ENCODE peak calls at places on chromosomes 12 and 14, in eight cellular contexts. One of them, this sample, is unnamed.

GRCh38 chr14:22650960-22651521 is 6.9 kb upstream of the OR6J1 start:
- DNase-seq in neural crest cell: no peak
- DNase-seq in CD4-positive, alpha-beta memory T cell: no peak
- DNase-seq in stromal cell of bone marrow: no peak
- DNase-seq in naive thymus-derived CD4-positive, alpha-beta T cell: no peak
- DNase-seq in stimulated activated naive CD8-positive, alpha-beta T cell treated with anti-CD3 and anti-CD28 coated beads, Interleukin-15, amount 100 ng/mL, for 72 hours: peak; percentile 43
- DNase-seq in astrocyte of the spinal cord: peak; percentile 55
- DNase-seq in endothelial cell: no peak
- DNase-seq in this sample: peak; percentile 45

GRCh38 chr14:95452176-95452889 is 64.1 kb downstream of the SYNE3 start:
- DNase-seq in neural crest cell: no peak
- DNase-seq in stromal cell of bone marrow: no peak
- DNase-seq in astrocyte of the spinal cord: no peak
- DNase-seq in stimulated activated naive CD8-positive, alpha-beta T cell treated with anti-CD3 and anti-CD28 coated beads, Interleukin-15, amount 100 ng/mL, for 72 hours: no peak
- DNase-seq in CD4-positive, alpha-beta memory T cell: no peak
- DNase-seq in endothelial cell: peak; percentile 48
- DNase-seq in naive thymus-derived CD4-positive, alpha-beta T cell: no peak
- DNase-seq in this sample: peak; percentile 41

GRCh38 chr14:52254086-52254485 is 13.4 kb upstream of the PTGDR start:
- DNase-seq in stromal cell of bone marrow: no peak
- DNase-seq in astrocyte of the spinal cord: no peak
- DNase-seq in CD4-positive, alpha-beta memory T cell: no peak
- DNase-seq in endothelial cell: no peak
- DNase-seq in naive thymus-derived CD4-positive, alpha-beta T cell: no peak
- DNase-seq in neural crest cell: no peak
- DNase-seq in stimulated activated naive CD8-positive, alpha-beta T cell treated with anti-CD3 and anti-CD28 coated beads, Interleukin-15, amount 100 ng/mL, for 72 hours: no peak
- DNase-seq in this sample: no peak

GRCh38 chr12:9667403-9667802 is 2.1 kb upstream of the CLEC2D start:
- DNase-seq in stromal cell of bone marrow: no peak
- DNase-seq in CD4-positive, alpha-beta memory T cell: no peak
- DNase-seq in astrocyte of the spinal cord: no peak
- DNase-seq in stimulated activated naive CD8-positive, alpha-beta T cell treated with anti-CD3 and anti-CD28 coated beads, Interleukin-15, amount 100 ng/mL, for 72 hours: no peak
- DNase-seq in neural crest cell: no peak
- DNase-seq in endothelial cell: no peak
- DNase-seq in naive thymus-derived CD4-positive, alpha-beta T cell: no peak
- DNase-seq in this sample: no peak

GRCh38 chr14:96095581-96096476 is 56.7 kb downstream of the C14orf132 start:
- DNase-seq in CD4-positive, alpha-beta memory T cell: no peak
- DNase-seq in stimulated activated naive CD8-positive, alpha-beta T cell treated with anti-CD3 and anti-CD28 coated beads, Interleukin-15, amount 100 ng/mL, for 72 hours: no peak
- DNase-seq in endothelial cell: no peak
- DNase-seq in naive thymus-derived CD4-positive, alpha-beta T cell: no peak
- DNase-seq in astrocyte of the spinal cord: peak; percentile 80
- DNase-seq in stromal cell of bone marrow: peak; percentile 51
- DNase-seq in neural crest cell: no peak
- DNase-seq in this sample: peak; percentile 87

GRCh38 chr12:96401061-96401871 is 1.0 kb upstream of the CDK17 start:
- DNase-seq in neural crest cell: no peak
- DNase-seq in stromal cell of bone marrow: peak; percentile 57
- DNase-seq in endothelial cell: peak; percentile 8
- DNase-seq in naive thymus-derived CD4-positive, alpha-beta T cell: peak; percentile 37
- DNase-seq in CD4-positive, alpha-beta memory T cell: peak; percentile 84
- DNase-seq in astrocyte of the spinal cord: peak; percentile 91
- DNase-seq in stimulated activated naive CD8-positive, alpha-beta T cell treated with anti-CD3 and anti-CD28 coated beads, Interleukin-15, amount 100 ng/mL, for 72 hours: peak; percentile 55
- DNase-seq in this sample: peak; percentile 34

GRCh38 chr12:51011960-51012359 is 14.2 kb downstream of the SLC11A2 start:
- DNase-seq in neural crest cell: no peak
- DNase-seq in naive thymus-derived CD4-positive, alpha-beta T cell: no peak
- DNase-seq in endothelial cell: no peak
- DNase-seq in stimulated activated naive CD8-positive, alpha-beta T cell treated with anti-CD3 and anti-CD28 coated beads, Interleukin-15, amount 100 ng/mL, for 72 hours: no peak
- DNase-seq in CD4-positive, alpha-beta memory T cell: no peak
- DNase-seq in stromal cell of bone marrow: no peak
- DNase-seq in astrocyte of the spinal cord: no peak
- DNase-seq in this sample: no peak

GRCh38 chr12:57735952-57736742 is 2.4 kb downstream of the AGAP2 start:
- DNase-seq in CD4-positive, alpha-beta memory T cell: no peak
- DNase-seq in stimulated activated naive CD8-positive, alpha-beta T cell treated with anti-CD3 and anti-CD28 coated beads, Interleukin-15, amount 100 ng/mL, for 72 hours: no peak
- DNase-seq in stromal cell of bone marrow: no peak
- DNase-seq in endothelial cell: peak; percentile 61
- DNase-seq in astrocyte of the spinal cord: no peak
- DNase-seq in naive thymus-derived CD4-positive, alpha-beta T cell: no peak
- DNase-seq in neural crest cell: peak; percentile 39
- DNase-seq in this sample: no peak

GRCh38 chr14:70640938-70641547 is 673 bp upstream of the TTC9 start:
- DNase-seq in stimulated activated naive CD8-positive, alpha-beta T cell treated with anti-CD3 and anti-CD28 coated beads, Interleukin-15, amount 100 ng/mL, for 72 hours: peak; percentile 59
- DNase-seq in neural crest cell: no peak
- DNase-seq in CD4-positive, alpha-beta memory T cell: peak; percentile 56
- DNase-seq in stromal cell of bone marrow: no peak
- DNase-seq in endothelial cell: peak; percentile 15
- DNase-seq in astrocyte of the spinal cord: peak; percentile 15
- DNase-seq in naive thymus-derived CD4-positive, alpha-beta T cell: peak; percentile 46
- DNase-seq in this sample: peak; percentile 36

GRCh38 chr12:12890492-12890814 is 909 bp upstream of the GPRC5A start:
- DNase-seq in CD4-positive, alpha-beta memory T cell: no peak
- DNase-seq in neural crest cell: no peak
- DNase-seq in stromal cell of bone marrow: no peak
- DNase-seq in stimulated activated naive CD8-positive, alpha-beta T cell treated with anti-CD3 and anti-CD28 coated beads, Interleukin-15, amount 100 ng/mL, for 72 hours: no peak
- DNase-seq in naive thymus-derived CD4-positive, alpha-beta T cell: no peak
- DNase-seq in endothelial cell: no peak
- DNase-seq in astrocyte of the spinal cord: no peak
- DNase-seq in this sample: no peak

GRCh38 chr12:50242751-50243191 is 40.5 kb downstream of the LIMA1 start:
- DNase-seq in astrocyte of the spinal cord: peak; percentile 68
- DNase-seq in stimulated activated naive CD8-positive, alpha-beta T cell treated with anti-CD3 and anti-CD28 coated beads, Interleukin-15, amount 100 ng/mL, for 72 hours: no peak
- DNase-seq in endothelial cell: no peak
- DNase-seq in naive thymus-derived CD4-positive, alpha-beta T cell: no peak
- DNase-seq in neural crest cell: no peak
- DNase-seq in stromal cell of bone marrow: no peak
- DNase-seq in CD4-positive, alpha-beta memory T cell: no peak
- DNase-seq in this sample: no peak

GRCh38 chr12:109287181-109287580 is 21.9 kb downstream of the FOXN4 start:
- DNase-seq in stromal cell of bone marrow: no peak
- DNase-seq in endothelial cell: no peak
- DNase-seq in CD4-positive, alpha-beta memory T cell: no peak
- DNase-seq in neural crest cell: no peak
- DNase-seq in astrocyte of the spinal cord: no peak
- DNase-seq in naive thymus-derived CD4-positive, alpha-beta T cell: no peak
- DNase-seq in stimulated activated naive CD8-positive, alpha-beta T cell treated with anti-CD3 and anti-CD28 coated beads, Interleukin-15, amount 100 ng/mL, for 72 hours: no peak
- DNase-seq in this sample: no peak

GRCh38 chr14:33556382-33557121 is 394.3 kb downstream of the EGLN3 start:
- DNase-seq in astrocyte of the spinal cord: peak; percentile 24
- DNase-seq in stimulated activated naive CD8-positive, alpha-beta T cell treated with anti-CD3 and anti-CD28 coated beads, Interleukin-15, amount 100 ng/mL, for 72 hours: no peak
- DNase-seq in neural crest cell: no peak
- DNase-seq in naive thymus-derived CD4-positive, alpha-beta T cell: no peak
- DNase-seq in CD4-positive, alpha-beta memory T cell: no peak
- DNase-seq in stromal cell of bone marrow: peak; percentile 22
- DNase-seq in endothelial cell: no peak
- DNase-seq in this sample: no peak

GRCh38 chr14:54166049-54166950 is 209.7 kb upstream of the BMP4 start:
- DNase-seq in naive thymus-derived CD4-positive, alpha-beta T cell: no peak
- DNase-seq in endothelial cell: no peak
- DNase-seq in astrocyte of the spinal cord: no peak
- DNase-seq in CD4-positive, alpha-beta memory T cell: no peak
- DNase-seq in stromal cell of bone marrow: no peak
- DNase-seq in neural crest cell: no peak
- DNase-seq in stimulated activated naive CD8-positive, alpha-beta T cell treated with anti-CD3 and anti-CD28 coated beads, Interleukin-15, amount 100 ng/mL, for 72 hours: no peak
- DNase-seq in this sample: no peak

GRCh38 chr12:130013771-130014484 is 110.1 kb upstream of the TMEM132D start:
- DNase-seq in CD4-positive, alpha-beta memory T cell: no peak
- DNase-seq in neural crest cell: peak; percentile 86
- DNase-seq in stromal cell of bone marrow: no peak
- DNase-seq in astrocyte of the spinal cord: peak; percentile 11
- DNase-seq in endothelial cell: no peak
- DNase-seq in naive thymus-derived CD4-positive, alpha-beta T cell: peak; percentile 46
- DNase-seq in stimulated activated naive CD8-positive, alpha-beta T cell treated with anti-CD3 and anti-CD28 coated beads, Interleukin-15, amount 100 ng/mL, for 72 hours: peak; percentile 51
- DNase-seq in this sample: peak; percentile 87

GRCh38 chr12:5487971-5488955 is 56.4 kb downstream of the NTF3 start:
- DNase-seq in astrocyte of the spinal cord: peak; percentile 32
- DNase-seq in stromal cell of bone marrow: no peak
- DNase-seq in CD4-positive, alpha-beta memory T cell: no peak
- DNase-seq in stimulated activated naive CD8-positive, alpha-beta T cell treated with anti-CD3 and anti-CD28 coated beads, Interleukin-15, amount 100 ng/mL, for 72 hours: no peak
- DNase-seq in naive thymus-derived CD4-positive, alpha-beta T cell: no peak
- DNase-seq in neural crest cell: no peak
- DNase-seq in endothelial cell: no peak
- DNase-seq in this sample: no peak

GRCh38 chr12:105167346-105167745 is 59.8 kb downstream of the WASHC4 start:
- DNase-seq in CD4-positive, alpha-beta memory T cell: no peak
- DNase-seq in neural crest cell: no peak
- DNase-seq in endothelial cell: no peak
- DNase-seq in astrocyte of the spinal cord: no peak
- DNase-seq in stimulated activated naive CD8-positive, alpha-beta T cell treated with anti-CD3 and anti-CD28 coated beads, Interleukin-15, amount 100 ng/mL, for 72 hours: no peak
- DNase-seq in naive thymus-derived CD4-positive, alpha-beta T cell: no peak
- DNase-seq in stromal cell of bone marrow: no peak
- DNase-seq in this sample: no peak

GRCh38 chr12:101004891-101005290 is 205.1 kb downstream of the SLC5A8 start:
- DNase-seq in stromal cell of bone marrow: no peak
- DNase-seq in endothelial cell: no peak
- DNase-seq in CD4-positive, alpha-beta memory T cell: no peak
- DNase-seq in neural crest cell: no peak
- DNase-seq in astrocyte of the spinal cord: peak; percentile 5
- DNase-seq in stimulated activated naive CD8-positive, alpha-beta T cell treated with anti-CD3 and anti-CD28 coated beads, Interleukin-15, amount 100 ng/mL, for 72 hours: no peak
- DNase-seq in naive thymus-derived CD4-positive, alpha-beta T cell: no peak
- DNase-seq in this sample: no peak

GRCh38 chr14:69542311-69542710 is 32.4 kb downstream of the CCDC177 start:
- DNase-seq in endothelial cell: no peak
- DNase-seq in CD4-positive, alpha-beta memory T cell: no peak
- DNase-seq in stimulated activated naive CD8-positive, alpha-beta T cell treated with anti-CD3 and anti-CD28 coated beads, Interleukin-15, amount 100 ng/mL, for 72 hours: no peak
- DNase-seq in neural crest cell: no peak
- DNase-seq in astrocyte of the spinal cord: no peak
- DNase-seq in stromal cell of bone marrow: no peak
- DNase-seq in naive thymus-derived CD4-positive, alpha-beta T cell: no peak
- DNase-seq in this sample: no peak

GRCh38 chr12:6605425-6606330 is 1.5 kb downstream of the CHD4 start:
- DNase-seq in astrocyte of the spinal cord: peak; percentile 22
- DNase-seq in CD4-positive, alpha-beta memory T cell: peak; percentile 46
- DNase-seq in endothelial cell: peak; percentile 16
- DNase-seq in stromal cell of bone marrow: no peak
- DNase-seq in naive thymus-derived CD4-positive, alpha-beta T cell: no peak
- DNase-seq in stimulated activated naive CD8-positive, alpha-beta T cell treated with anti-CD3 and anti-CD28 coated beads, Interleukin-15, amount 100 ng/mL, for 72 hours: peak; percentile 57
- DNase-seq in neural crest cell: no peak
- DNase-seq in this sample: peak; percentile 41

GRCh38 chr14:53027562-53027961 is 76.7 kb upstream of the FERMT2 start:
- DNase-seq in astrocyte of the spinal cord: no peak
- DNase-seq in endothelial cell: no peak
- DNase-seq in stimulated activated naive CD8-positive, alpha-beta T cell treated with anti-CD3 and anti-CD28 coated beads, Interleukin-15, amount 100 ng/mL, for 72 hours: no peak
- DNase-seq in neural crest cell: no peak
- DNase-seq in stromal cell of bone marrow: no peak
- DNase-seq in CD4-positive, alpha-beta memory T cell: no peak
- DNase-seq in naive thymus-derived CD4-positive, alpha-beta T cell: no peak
- DNase-seq in this sample: no peak

GRCh38 chr14:68851078-68851477 is 58.2 kb upstream of the ZFP36L1 start:
- DNase-seq in stromal cell of bone marrow: no peak
- DNase-seq in endothelial cell: no peak
- DNase-seq in CD4-positive, alpha-beta memory T cell: no peak
- DNase-seq in naive thymus-derived CD4-positive, alpha-beta T cell: no peak
- DNase-seq in stimulated activated naive CD8-positive, alpha-beta T cell treated with anti-CD3 and anti-CD28 coated beads, Interleukin-15, amount 100 ng/mL, for 72 hours: no peak
- DNase-seq in astrocyte of the spinal cord: no peak
- DNase-seq in neural crest cell: no peak
- DNase-seq in this sample: no peak

GRCh38 chr12:107007421-107007820 is 20.5 kb upstream of the MTERF2 start:
- DNase-seq in naive thymus-derived CD4-positive, alpha-beta T cell: no peak
- DNase-seq in CD4-positive, alpha-beta memory T cell: no peak
- DNase-seq in stromal cell of bone marrow: no peak
- DNase-seq in astrocyte of the spinal cord: no peak
- DNase-seq in neural crest cell: no peak
- DNase-seq in stimulated activated naive CD8-positive, alpha-beta T cell treated with anti-CD3 and anti-CD28 coated beads, Interleukin-15, amount 100 ng/mL, for 72 hours: no peak
- DNase-seq in endothelial cell: no peak
- DNase-seq in this sample: no peak

GRCh38 chr14:44962573-44963528 is 861 bp downstream of the TOGARAM1 start:
- DNase-seq in stimulated activated naive CD8-positive, alpha-beta T cell treated with anti-CD3 and anti-CD28 coated beads, Interleukin-15, amount 100 ng/mL, for 72 hours: no peak
- DNase-seq in CD4-positive, alpha-beta memory T cell: no peak
- DNase-seq in astrocyte of the spinal cord: peak; percentile 58
- DNase-seq in endothelial cell: peak; percentile 47
- DNase-seq in neural crest cell: no peak
- DNase-seq in naive thymus-derived CD4-positive, alpha-beta T cell: peak; percentile 48
- DNase-seq in stromal cell of bone marrow: peak; percentile 27
- DNase-seq in this sample: peak; percentile 69

GRCh38 chr12:95544756-95545155 is 6.5 kb downstream of the USP44 start:
- DNase-seq in endothelial cell: no peak
- DNase-seq in astrocyte of the spinal cord: no peak
- DNase-seq in stimulated activated naive CD8-positive, alpha-beta T cell treated with anti-CD3 and anti-CD28 coated beads, Interleukin-15, amount 100 ng/mL, for 72 hours: no peak
- DNase-seq in neural crest cell: no peak
- DNase-seq in naive thymus-derived CD4-positive, alpha-beta T cell: no peak
- DNase-seq in stromal cell of bone marrow: no peak
- DNase-seq in CD4-positive, alpha-beta memory T cell: no peak
- DNase-seq in this sample: no peak